ENCODE peak calls at places on chromosomes 13 and 19, in five cellular contexts. V is heart left ventricle, T is suprapubic skin, Z is astrocyte, R is left ventricle myocardium inferior. H is an unnamed sample. For H3K4me1, the result is how much of the 10 kb centered on the place peaks cover.

GRCh38 chr13:30978981-30979956 is 46.8 kb downstream of the TEX26 start:
- DNase-seq in V (no peak), T (no peak), Z (no peak), R (no peak), H (no peak)

GRCh38 chr13:41061914-41062837 is 867 bp downstream of the WBP4 start:
- DNase-seq in V (no peak), T (no peak), Z (peak), R (no peak), H (peak)

GRCh38 chr19:43527860-43528622 is 1.0 kb upstream of the ETHE1 start:
- DNase-seq in V (no peak), T (no peak), Z (no peak), R (no peak), H (no peak)

GRCh38 chr13:110797230-110797877 is 83.9 kb downstream of the ING1 start:
- DNase-seq in V (no peak), T (no peak), Z (no peak), R (no peak), H (no peak)

GRCh38 chr13:98557934-98558630 is 18.8 kb downstream of the STK24 start:
- DNase-seq in V (no peak), T (no peak), Z (peak), R (no peak), H (no peak)

GRCh38 chr19:4861147-4861546 is 6.3 kb downstream of the PLIN3 start:
- DNase-seq in V (no peak), T (no peak), Z (no peak), R (no peak), H (no peak)

GRCh38 chr13:28532226-28533048 is 37.5 kb upstream of the FLT1 start:
- DNase-seq in V (peak), T (no peak), Z (no peak), R (peak), H (no peak)

GRCh38 chr19:42872608-42873007 is 6.9 kb downstream of the PSG1 start:
- DNase-seq in V (no peak), T (no peak), Z (no peak), R (no peak), H (no peak)

DNA sequence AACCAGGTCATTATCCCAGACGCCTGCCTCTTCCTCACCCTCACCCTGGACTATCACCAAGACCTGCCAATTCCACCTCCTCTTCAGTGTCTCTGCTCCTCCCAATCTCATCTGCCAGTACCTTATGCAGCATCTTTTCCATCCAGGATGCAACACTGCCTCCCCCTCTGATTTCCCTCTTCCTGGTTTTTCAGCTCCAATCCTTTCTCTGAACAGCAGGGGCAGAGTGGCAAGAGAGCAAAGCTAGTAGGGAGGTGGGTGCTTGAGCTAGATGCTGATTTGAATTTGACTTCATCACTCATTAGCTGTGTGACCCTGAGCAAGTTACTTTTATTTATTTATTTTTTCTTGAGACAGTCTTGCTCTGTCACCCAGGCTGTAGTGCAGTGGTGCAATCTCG is 25.6 kb upstream of the CABP5 start:
- DNase-seq in V (no peak), T (no peak), Z (no peak), R (no peak), H (no peak)
- TF ChIP-seq CTCF in V (no peak), T (no peak), Z (no peak), R (no peak), H (no peak)

DNA sequence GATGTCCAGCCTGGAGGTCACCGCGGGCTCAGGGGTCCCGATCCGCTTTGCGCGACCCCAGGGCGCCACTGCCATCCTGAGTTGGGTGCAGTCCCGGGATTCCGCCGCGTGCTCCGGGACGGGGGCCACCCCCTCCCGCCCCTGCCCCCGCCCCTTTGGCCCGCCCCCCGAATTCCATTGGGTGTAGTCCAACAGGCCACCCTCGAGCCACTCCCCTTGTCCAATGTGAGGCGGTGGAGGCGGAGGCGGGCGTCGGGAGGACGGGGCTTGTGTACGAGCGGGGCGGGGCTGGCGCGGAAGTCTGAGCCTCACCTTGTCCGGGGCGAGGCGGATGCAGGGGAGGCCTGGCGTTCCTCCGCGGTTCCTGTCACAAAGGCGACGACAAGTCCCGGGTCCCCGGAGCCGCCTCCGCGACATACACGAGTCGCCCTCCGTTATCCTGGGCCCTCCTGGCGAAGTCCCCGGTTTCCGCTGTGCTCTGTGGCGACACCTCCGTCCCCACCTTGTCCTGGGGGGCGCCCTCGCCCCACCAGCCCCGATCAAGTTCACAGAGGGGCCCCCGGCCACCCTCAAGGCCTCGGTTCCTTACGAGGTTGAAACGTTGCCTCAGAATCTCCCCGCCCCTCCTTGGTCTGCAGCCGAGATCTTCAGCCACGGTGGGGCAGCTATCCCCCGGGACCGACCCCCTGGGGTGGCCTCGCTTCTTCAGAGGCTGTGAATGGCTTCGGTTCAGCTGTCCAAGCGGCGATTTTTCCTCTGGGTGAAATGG is 1.2 kb downstream of the LDLR start:
- DNase-seq in V (peak), T (peak), Z (peak), R (peak), H (peak)
- H3K4me1 ChIP-seq in V (under half), T (half or more), Z (under half), R (half or more), H (under half)

GRCh38 chr13:75514080-75515040 is 23.3 kb downstream of the COMMD6 start:
- DNase-seq in V (no peak), T (no peak), Z (peak), R (no peak), H (no peak)
- H3K27ac ChIP-seq in V (no peak), T (no peak), Z (no peak), R (no peak), H (no peak)

GRCh38 chr19:33530261-33530660 is 8.7 kb upstream of the PEPD start:
- DNase-seq in V (no peak), T (no peak), Z (no peak), R (no peak), H (no peak)
- TF ChIP-seq CTCF in V (no peak), T (no peak), Z (no peak), R (no peak), H (no peak)

GRCh38 chr19:38267780-38268430 is 3.5 kb downstream of the SPINT2 start:
- DNase-seq in V (no peak), T (no peak), Z (no peak), R (no peak), H (no peak)

GRCh38 chr19:38268539-38268938 is 4.2 kb downstream of the SPINT2 start:
- DNase-seq in V (no peak), T (no peak), Z (no peak), R (no peak), H (no peak)

GRCh38 chr19:38266981-38267597 is 2.7 kb downstream of the SPINT2 start:
- DNase-seq in V (no peak), T (no peak), Z (peak), R (no peak), H (no peak)

GRCh38 chr19:38273499-38273898 is 9.1 kb downstream of the SPINT2 start:
- DNase-seq in V (no peak), T (no peak), Z (no peak), R (no peak), H (no peak)

GRCh38 chr19:38270587-38271167 is 6.3 kb downstream of the SPINT2 start:
- DNase-seq in V (no peak), T (no peak), Z (peak), R (no peak), H (no peak)
- H3K4me1 ChIP-seq in V (under half), T (under half), Z (under half), R (under half), H (under half)

GRCh38 chr13:113992276-113993005 is 18.6 kb upstream of the C13orf46 start:
- DNase-seq in V (peak), T (peak), Z (no peak), R (no peak), H (no peak)
- H3K27ac ChIP-seq in V (no peak), T (no peak), Z (no peak), R (peak), H (no peak)

GRCh38 chr13:99935772-99936171 is 35.8 kb downstream of the ZIC5 start:
- DNase-seq in V (no peak), T (no peak), Z (no peak), R (no peak), H (no peak)
- TF ChIP-seq CTCF in V (no peak), T (no peak), Z (no peak), R (no peak), H (no peak)

GRCh38 chr19:40282209-40282580 is 3.0 kb downstream of the AKT2 start:
- DNase-seq in V (no peak), T (no peak), Z (no peak), R (no peak), H (no peak)
- H3K4me1 ChIP-seq in V (half or more), T (half or more), Z (under half), R (half or more), H (under half)

DNA sequence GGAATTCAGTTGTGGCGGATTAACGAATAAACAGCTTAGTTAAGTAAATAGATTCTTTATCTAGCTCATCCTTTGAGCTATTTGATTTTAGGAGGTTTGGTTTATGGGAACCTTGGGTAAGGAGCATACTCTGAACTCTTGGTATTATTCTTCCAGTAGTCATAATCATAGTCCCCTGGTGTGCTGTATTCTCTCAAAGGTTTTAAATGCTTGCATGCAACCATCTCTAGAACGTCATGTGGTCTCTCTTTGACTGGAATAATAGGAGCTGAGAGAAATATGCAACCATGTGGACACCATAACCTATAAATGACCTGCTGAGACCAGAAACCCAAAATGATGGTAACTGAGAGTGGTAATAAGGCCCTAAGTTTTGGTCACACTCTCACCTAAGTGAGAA is 951.6 kb upstream of the MIR17HG start:
- DNase-seq in V (no peak), T (no peak), Z (no peak), R (no peak), H (no peak)
- H3K27ac ChIP-seq in V (no peak), T (no peak), Z (no peak), R (no peak), H (no peak)

GRCh38 chr13:43116242-43116641 is 92.9 kb downstream of the DNAJC15 start:
- DNase-seq in V (no peak), T (no peak), Z (no peak), R (no peak), H (no peak)
- TF ChIP-seq CTCF in V (no peak), T (no peak), Z (no peak), R (no peak), H (no peak)